ENCODE peak calls at places on chromosome 14, in five cellular contexts. L, J, V, G and N are unnamed samples.

GRCh38 chr14:91410781-91411536 is 6.7 kb downstream of the CCDC88C start:
- DNase-seq in J (no peak), V (no peak), L (no peak), G (no peak), N (no peak)

GRCh38 chr14:56817396-56817921 is 7.2 kb upstream of the OTX2 start:
- DNase-seq in L (no peak), J (no peak), V (no peak), G (no peak), N (no peak)

GRCh38 chr14:68283378-68284123 is 464.0 kb downstream of the RAD51B start:
- DNase-seq in V (no peak), G (no peak), L (no peak), J (no peak), N (peak; percentile 51)

GRCh38 chr14:99422220-99423010 is 58.2 kb downstream of the SETD3 start:
- DNase-seq in J (no peak), V (no peak), L (no peak), G (no peak), N (peak; percentile 43)

GRCh38 chr14:68230941-68231717 is 411.6 kb downstream of the RAD51B start:
- DNase-seq in L (no peak), G (peak; percentile 73), V (no peak), J (no peak), N (no peak)

GRCh38 chr14:31208546-31209424 is 1.2 kb upstream of the HECTD1 start:
- DNase-seq in G (no peak), J (no peak), V (no peak), L (no peak), N (peak; percentile 11)

GRCh38 chr14:76955575-76956252 is 72.8 kb downstream of the IRF2BPL start:
- DNase-seq in J (no peak), G (peak; percentile 75), L (peak; percentile 60), V (peak; percentile 80), N (no peak)

GRCh38 chr14:104845834-104846441 is 19.1 kb upstream of the CEP170B start:
- DNase-seq in L (no peak), J (no peak), G (no peak), V (no peak), N (no peak)

GRCh38 chr14:96734076-96734622 is 63.0 kb upstream of the VRK1 start:
- DNase-seq in G (no peak), J (no peak), L (no peak), V (no peak), N (no peak)

GRCh38 chr14:90615444-90616095 is 200.7 kb downstream of the TTC7B start:
- DNase-seq in J (no peak), G (no peak), V (no peak), L (no peak), N (no peak)

GRCh38 chr14:55130194-55130550 is 1.1 kb downstream of the LGALS3 start:
- DNase-seq in L (peak; percentile 32), G (peak; percentile 34), J (peak; percentile 51), V (no peak), N (no peak)

GRCh38 chr14:24058260-24058950 is 6.6 kb downstream of the CARMIL3 start:
- DNase-seq in L (peak; percentile 57), J (peak; percentile 82), G (peak; percentile 72), V (peak; percentile 39), N (peak; percentile 84)

GRCh38 chr14:97723834-97724770 is 926.9 kb downstream of the VRK1 start:
- DNase-seq in L (no peak), G (no peak), V (no peak), J (no peak), N (no peak)

GRCh38 chr14:58639842-58640484 is 2.2 kb downstream of the DACT1 start:
- DNase-seq in J (peak; percentile 39), G (peak; percentile 85), L (peak; percentile 79), V (peak; percentile 82), N (peak; percentile 56)

GRCh38 chr14:64971890-64972785 is at the start of gene RAB15:
- DNase-seq in G (peak; percentile 35), V (peak; percentile 59), J (peak; percentile 62), L (no peak), N (peak; percentile 32)

GRCh38 chr14:89349196-89350008 is 67.6 kb downstream of the FOXN3 start:
- DNase-seq in J (no peak), G (no peak), V (peak; percentile 94), L (no peak), N (peak; percentile 53)

GRCh38 chr14:44490966-44491365 is 16.1 kb downstream of the FSCB start:
- DNase-seq in V (no peak), L (no peak), G (no peak), J (no peak), N (no peak)

GRCh38 chr14:74616507-74616906 is 4.5 kb upstream of the LTBP2 start:
- DNase-seq in G (peak; percentile 92), J (no peak), V (no peak), L (no peak), N (no peak)

GRCh38 chr14:54814076-54814475 is 88.5 kb downstream of the GCH1 start:
- DNase-seq in L (no peak), V (no peak), G (no peak), J (no peak), N (no peak)